ENCODE peak calls at places on chromosome 13, in six cellular contexts. One of them, this sample, is unnamed.

GRCh38 chr13:99045396-99045795 is 67.5 kb upstream of the DOCK9 start:
- DNase-seq in HepG2: no peak
- DNase-seq in A549: no peak
- DNase-seq in endothelial cell of umbilical vein: no peak
- DNase-seq in K562: no peak
- DNase-seq in WTC11: no peak
- DNase-seq in this sample: no peak

GRCh38 chr13:107295391-107296157 is 727.6 kb upstream of the ARGLU1 start:
- DNase-seq in K562: no peak
- DNase-seq in endothelial cell of umbilical vein: no peak
- DNase-seq in A549: no peak
- DNase-seq in HepG2: no peak
- DNase-seq in WTC11: no peak
- DNase-seq in this sample: no peak

GRCh38 chr13:39417131-39417530 is 185.9 kb downstream of the LHFPL6 start:
- DNase-seq in HepG2: no peak
- DNase-seq in A549: no peak
- DNase-seq in endothelial cell of umbilical vein: no peak
- DNase-seq in K562: no peak
- DNase-seq in WTC11: peak
- DNase-seq in this sample: no peak

GRCh38 chr13:39618546-39618945 is 15.6 kb upstream of the LHFPL6 start:
- DNase-seq in HepG2: no peak
- DNase-seq in K562: no peak
- DNase-seq in A549: no peak
- DNase-seq in endothelial cell of umbilical vein: no peak
- DNase-seq in WTC11: no peak
- DNase-seq in this sample: no peak

GRCh38 chr13:99722931-99723330 is 221.7 kb downstream of the TM9SF2 start:
- DNase-seq in WTC11: no peak
- DNase-seq in A549: no peak
- DNase-seq in HepG2: no peak
- DNase-seq in endothelial cell of umbilical vein: no peak
- DNase-seq in K562: no peak
- DNase-seq in this sample: peak

GRCh38 chr13:114145256-114145655 is 12.8 kb upstream of the RASA3 start:
- DNase-seq in HepG2: no peak
- DNase-seq in WTC11: no peak
- DNase-seq in K562: no peak
- DNase-seq in endothelial cell of umbilical vein: no peak
- DNase-seq in A549: no peak
- DNase-seq in this sample: no peak

GRCh38 chr13:36533806-36534205 is 101.5 kb downstream of the CCNA1 start:
- DNase-seq in HepG2: no peak
- DNase-seq in endothelial cell of umbilical vein: peak
- DNase-seq in A549: no peak
- DNase-seq in K562: no peak
- DNase-seq in WTC11: no peak
- DNase-seq in this sample: no peak

GRCh38 chr13:99868767-99869166 is 102.8 kb downstream of the ZIC5 start:
- DNase-seq in HepG2: no peak
- DNase-seq in endothelial cell of umbilical vein: no peak
- DNase-seq in A549: no peak
- DNase-seq in K562: no peak
- DNase-seq in WTC11: no peak
- DNase-seq in this sample: no peak

GRCh38 chr13:48849515-48849914 is 126.2 kb upstream of the FNDC3A start:
- DNase-seq in A549: no peak
- DNase-seq in HepG2: no peak
- DNase-seq in endothelial cell of umbilical vein: no peak
- DNase-seq in WTC11: no peak
- DNase-seq in K562: no peak
- DNase-seq in this sample: no peak

GRCh38 chr13:40445557-40445990 is 220.9 kb downstream of the FOXO1 start:
- DNase-seq in HepG2: no peak
- DNase-seq in endothelial cell of umbilical vein: peak
- DNase-seq in WTC11: no peak
- DNase-seq in K562: no peak
- DNase-seq in A549: no peak
- DNase-seq in this sample: no peak

GRCh38 chr13:60327551-60327950 is 69.5 kb upstream of the TDRD3 start:
- DNase-seq in endothelial cell of umbilical vein: peak
- DNase-seq in K562: no peak
- DNase-seq in HepG2: no peak
- DNase-seq in A549: no peak
- DNase-seq in WTC11: no peak
- DNase-seq in this sample: no peak

GRCh38 chr13:112931028-112931934 is 37.7 kb upstream of the MCF2L start:
- DNase-seq in K562: peak
- DNase-seq in A549: peak
- DNase-seq in HepG2: peak
- DNase-seq in WTC11: peak
- DNase-seq in endothelial cell of umbilical vein: peak
- DNase-seq in this sample: peak

GRCh38 chr13:74414458-74414857 is 280.3 kb upstream of the KLF12 start:
- DNase-seq in K562: no peak
- DNase-seq in endothelial cell of umbilical vein: no peak
- DNase-seq in A549: no peak
- DNase-seq in WTC11: no peak
- DNase-seq in HepG2: no peak
- DNase-seq in this sample: no peak

GRCh38 chr13:71759506-71760225 is 107.3 kb downstream of the DACH1 start:
- DNase-seq in endothelial cell of umbilical vein: no peak
- DNase-seq in K562: no peak
- DNase-seq in WTC11: peak
- DNase-seq in HepG2: peak
- DNase-seq in A549: no peak
- DNase-seq in this sample: no peak

GRCh38 chr13:105184221-105184620 is 1351.2 kb downstream of the EFNB2 start:
- DNase-seq in K562: no peak
- DNase-seq in A549: no peak
- DNase-seq in HepG2: no peak
- DNase-seq in endothelial cell of umbilical vein: no peak
- DNase-seq in WTC11: no peak
- DNase-seq in this sample: no peak

GRCh38 chr13:105410602-105411001 is 1124.9 kb downstream of the EFNB2 start:
- DNase-seq in HepG2: peak
- DNase-seq in A549: peak
- DNase-seq in endothelial cell of umbilical vein: peak
- DNase-seq in WTC11: peak
- DNase-seq in K562: peak
- DNase-seq in this sample: peak

GRCh38 chr13:20125129-20125782 is 35.6 kb downstream of the GJA3 start:
- DNase-seq in K562: no peak
- DNase-seq in HepG2: no peak
- DNase-seq in A549: no peak
- DNase-seq in endothelial cell of umbilical vein: peak
- DNase-seq in WTC11: no peak
- DNase-seq in this sample: no peak

GRCh38 chr13:66899955-66900354 is 330.2 kb downstream of the PCDH9 start:
- DNase-seq in A549: no peak
- DNase-seq in K562: no peak
- DNase-seq in HepG2: no peak
- DNase-seq in WTC11: no peak
- DNase-seq in endothelial cell of umbilical vein: no peak
- DNase-seq in this sample: no peak

GRCh38 chr13:107216046-107216715 is 648.2 kb upstream of the ARGLU1 start:
- DNase-seq in WTC11: no peak
- DNase-seq in A549: no peak
- DNase-seq in K562: no peak
- DNase-seq in endothelial cell of umbilical vein: no peak
- DNase-seq in HepG2: no peak
- DNase-seq in this sample: no peak

GRCh38 chr13:114124921-114125320 is 7.5 kb downstream of the RASA3 start:
- DNase-seq in HepG2: no peak
- DNase-seq in A549: no peak
- DNase-seq in WTC11: no peak
- DNase-seq in endothelial cell of umbilical vein: no peak
- DNase-seq in K562: no peak
- DNase-seq in this sample: no peak

GRCh38 chr13:33744589-33745369 is 73.2 kb upstream of the RFC3 start:
- DNase-seq in HepG2: no peak
- DNase-seq in K562: no peak
- DNase-seq in WTC11: no peak
- DNase-seq in A549: no peak
- DNase-seq in endothelial cell of umbilical vein: no peak
- DNase-seq in this sample: no peak

GRCh38 chr13:93758575-93758974 is 532.0 kb downstream of the GPC6 start:
- DNase-seq in K562: no peak
- DNase-seq in HepG2: peak
- DNase-seq in WTC11: no peak
- DNase-seq in A549: no peak
- DNase-seq in endothelial cell of umbilical vein: peak
- DNase-seq in this sample: no peak

GRCh38 chr13:44160549-44161278 is 212.9 kb upstream of the SERP2 start:
- DNase-seq in A549: no peak
- DNase-seq in endothelial cell of umbilical vein: no peak
- DNase-seq in WTC11: no peak
- DNase-seq in K562: no peak
- DNase-seq in HepG2: no peak
- DNase-seq in this sample: no peak

GRCh38 chr13:44312898-44313551 is 60.6 kb upstream of the SERP2 start:
- DNase-seq in HepG2: peak
- DNase-seq in WTC11: no peak
- DNase-seq in endothelial cell of umbilical vein: peak
- DNase-seq in K562: no peak
- DNase-seq in A549: peak
- DNase-seq in this sample: no peak

GRCh38 chr13:113005997-113006396 is 37.0 kb downstream of the MCF2L start:
- DNase-seq in HepG2: no peak
- DNase-seq in A549: no peak
- DNase-seq in endothelial cell of umbilical vein: no peak
- DNase-seq in WTC11: no peak
- DNase-seq in K562: no peak
- DNase-seq in this sample: no peak

GRCh38 chr13:32581177-32581786 is 5.0 kb upstream of the PDS5B start:
- DNase-seq in endothelial cell of umbilical vein: peak
- DNase-seq in A549: no peak
- DNase-seq in HepG2: peak
- DNase-seq in WTC11: no peak
- DNase-seq in K562: no peak
- DNase-seq in this sample: no peak

GRCh38 chr13:112134150-112135075 is 67.5 kb downstream of the SOX1 start:
- DNase-seq in endothelial cell of umbilical vein: no peak
- DNase-seq in A549: no peak
- DNase-seq in WTC11: no peak
- DNase-seq in HepG2: no peak
- DNase-seq in K562: peak
- DNase-seq in this sample: no peak

GRCh38 chr13:77981191-77981925 is 62.7 kb upstream of the EDNRB start:
- DNase-seq in HepG2: no peak
- DNase-seq in K562: no peak
- DNase-seq in A549: no peak
- DNase-seq in endothelial cell of umbilical vein: peak
- DNase-seq in WTC11: no peak
- DNase-seq in this sample: no peak

GRCh38 chr13:75410207-75410606 is 71.8 kb downstream of the TBC1D4 start:
- DNase-seq in HepG2: no peak
- DNase-seq in endothelial cell of umbilical vein: no peak
- DNase-seq in K562: no peak
- DNase-seq in WTC11: no peak
- DNase-seq in A549: no peak
- DNase-seq in this sample: no peak

GRCh38 chr13:95437561-95437960 is 115.0 kb upstream of the CLDN10 start:
- DNase-seq in endothelial cell of umbilical vein: peak
- DNase-seq in HepG2: no peak
- DNase-seq in K562: peak
- DNase-seq in A549: peak
- DNase-seq in WTC11: no peak
- DNase-seq in this sample: no peak
- TF ChIP-seq JUN in endothelial cell of umbilical vein: no peak
- TF ChIP-seq JUN in HepG2: no peak
- TF ChIP-seq JUN in K562: no peak
- TF ChIP-seq JUN in A549: no peak
- TF ChIP-seq JUN in WTC11: no peak
- TF ChIP-seq JUN in this sample: no peak

GRCh38 chr13:22428188-22428828 is 752.5 kb upstream of the SGCG start:
- DNase-seq in WTC11: no peak
- DNase-seq in endothelial cell of umbilical vein: no peak
- DNase-seq in A549: no peak
- DNase-seq in K562: no peak
- DNase-seq in HepG2: no peak
- DNase-seq in this sample: no peak
- TF ChIP-seq JUN in WTC11: no peak
- TF ChIP-seq JUN in endothelial cell of umbilical vein: no peak
- TF ChIP-seq JUN in A549: no peak
- TF ChIP-seq JUN in K562: no peak
- TF ChIP-seq JUN in HepG2: no peak
- TF ChIP-seq JUN in this sample: no peak

GRCh38 chr13:31213681-31214289 is 14.0 kb downstream of the B3GLCT start:
- DNase-seq in WTC11: no peak
- DNase-seq in K562: no peak
- DNase-seq in HepG2: no peak
- DNase-seq in A549: no peak
- DNase-seq in endothelial cell of umbilical vein: no peak
- DNase-seq in this sample: no peak

GRCh38 chr13:31208554-31209122 is 8.9 kb downstream of the B3GLCT start:
- DNase-seq in A549: no peak
- DNase-seq in WTC11: no peak
- DNase-seq in HepG2: no peak
- DNase-seq in K562: no peak
- DNase-seq in endothelial cell of umbilical vein: no peak
- DNase-seq in this sample: no peak

GRCh38 chr13:31207630-31208549 is 8.1 kb downstream of the B3GLCT start:
- DNase-seq in HepG2: no peak
- DNase-seq in endothelial cell of umbilical vein: no peak
- DNase-seq in A549: no peak
- DNase-seq in WTC11: no peak
- DNase-seq in K562: no peak
- DNase-seq in this sample: no peak

GRCh38 chr13:31209819-31210209 is 10.0 kb downstream of the B3GLCT start:
- DNase-seq in K562: no peak
- DNase-seq in WTC11: no peak
- DNase-seq in endothelial cell of umbilical vein: no peak
- DNase-seq in HepG2: no peak
- DNase-seq in A549: no peak
- DNase-seq in this sample: no peak

GRCh38 chr13:31209172-31209818 is 9.5 kb downstream of the B3GLCT start:
- DNase-seq in endothelial cell of umbilical vein: peak
- DNase-seq in WTC11: no peak
- DNase-seq in K562: no peak
- DNase-seq in HepG2: no peak
- DNase-seq in A549: no peak
- DNase-seq in this sample: no peak
- TF ChIP-seq JUN in endothelial cell of umbilical vein: no peak
- TF ChIP-seq JUN in WTC11: no peak
- TF ChIP-seq JUN in K562: no peak
- TF ChIP-seq JUN in HepG2: no peak
- TF ChIP-seq JUN in A549: no peak
- TF ChIP-seq JUN in this sample: no peak

DNA sequence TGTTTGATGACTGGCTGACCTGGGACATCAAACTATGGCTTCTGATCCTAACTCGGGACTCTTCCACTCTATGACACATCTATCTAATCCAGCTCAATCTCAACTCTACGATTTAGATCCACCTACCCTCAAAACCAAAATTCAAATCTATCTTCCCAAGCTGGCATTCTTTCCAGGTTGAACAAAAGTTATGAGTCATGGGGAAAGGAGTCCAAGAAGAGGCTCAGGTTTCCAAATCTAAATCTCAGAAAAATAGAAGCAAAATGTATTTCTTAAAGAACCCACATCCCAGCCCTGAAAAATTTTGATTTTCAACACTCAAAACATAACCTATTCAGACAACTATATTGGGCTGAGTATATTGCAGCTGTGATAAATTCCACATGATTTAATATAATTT is 143.9 kb upstream of the IPO5 start:
- DNase-seq in K562: no peak
- DNase-seq in endothelial cell of umbilical vein: no peak
- DNase-seq in A549: no peak
- DNase-seq in HepG2: no peak
- DNase-seq in WTC11: no peak
- DNase-seq in this sample: no peak
- TF ChIP-seq JUN in K562: no peak
- TF ChIP-seq JUN in endothelial cell of umbilical vein: no peak
- TF ChIP-seq JUN in A549: no peak
- TF ChIP-seq JUN in HepG2: no peak
- TF ChIP-seq JUN in WTC11: no peak
- TF ChIP-seq JUN in this sample: no peak